ENCODE peak calls at places on chromosome 5, in five cellular contexts. One of them, this sample, is unnamed.

GRCh38 chr5:17381926-17382325 is 116.1 kb upstream of the TAF11L2 start:
- DNase-seq in uterus: no peak
- DNase-seq in esophagus muscularis mucosa: peak; percentile 78
- DNase-seq in GM13976: no peak
- DNase-seq in stimulated activated CD8-positive, alpha-beta memory T cell treated with anti-CD3 and anti-CD28 coated beads, Interleukin-15, amount 100 ng/mL, for 1 hour: no peak
- DNase-seq in this sample: no peak

GRCh38 chr5:163434410-163434866 is 3.0 kb upstream of the CCNG1 start:
- DNase-seq in uterus: no peak
- DNase-seq in esophagus muscularis mucosa: no peak
- DNase-seq in GM13976: no peak
- DNase-seq in stimulated activated CD8-positive, alpha-beta memory T cell treated with anti-CD3 and anti-CD28 coated beads, Interleukin-15, amount 100 ng/mL, for 1 hour: no peak
- DNase-seq in this sample: no peak

GRCh38 chr5:173971681-173972080 is 17.3 kb upstream of the C5orf47 start:
- DNase-seq in uterus: no peak
- DNase-seq in esophagus muscularis mucosa: no peak
- DNase-seq in GM13976: peak; percentile 30
- DNase-seq in stimulated activated CD8-positive, alpha-beta memory T cell treated with anti-CD3 and anti-CD28 coated beads, Interleukin-15, amount 100 ng/mL, for 1 hour: no peak
- DNase-seq in this sample: no peak

GRCh38 chr5:144028058-144028457 is 142.4 kb downstream of the YIPF5 start:
- DNase-seq in uterus: peak; percentile 26
- DNase-seq in esophagus muscularis mucosa: no peak
- DNase-seq in GM13976: no peak
- DNase-seq in stimulated activated CD8-positive, alpha-beta memory T cell treated with anti-CD3 and anti-CD28 coated beads, Interleukin-15, amount 100 ng/mL, for 1 hour: no peak
- DNase-seq in this sample: no peak

GRCh38 chr5:1375871-1376850 is 31.3 kb upstream of the CLPTM1L start:
- DNase-seq in uterus: no peak
- DNase-seq in esophagus muscularis mucosa: no peak
- DNase-seq in GM13976: no peak
- DNase-seq in stimulated activated CD8-positive, alpha-beta memory T cell treated with anti-CD3 and anti-CD28 coated beads, Interleukin-15, amount 100 ng/mL, for 1 hour: no peak
- DNase-seq in this sample: no peak

GRCh38 chr5:80116465-80116864 is 81.3 kb downstream of the THBS4 start:
- DNase-seq in uterus: no peak
- DNase-seq in esophagus muscularis mucosa: no peak
- DNase-seq in GM13976: no peak
- DNase-seq in stimulated activated CD8-positive, alpha-beta memory T cell treated with anti-CD3 and anti-CD28 coated beads, Interleukin-15, amount 100 ng/mL, for 1 hour: no peak
- DNase-seq in this sample: no peak

GRCh38 chr5:73153513-73153912 is 19.5 kb upstream of the TMEM174 start:
- DNase-seq in uterus: no peak
- DNase-seq in esophagus muscularis mucosa: no peak
- DNase-seq in GM13976: no peak
- DNase-seq in stimulated activated CD8-positive, alpha-beta memory T cell treated with anti-CD3 and anti-CD28 coated beads, Interleukin-15, amount 100 ng/mL, for 1 hour: no peak
- DNase-seq in this sample: no peak

GRCh38 chr5:150541895-150542294 is 34.0 kb downstream of the NDST1 start:
- DNase-seq in uterus: no peak
- DNase-seq in esophagus muscularis mucosa: no peak
- DNase-seq in GM13976: no peak
- DNase-seq in stimulated activated CD8-positive, alpha-beta memory T cell treated with anti-CD3 and anti-CD28 coated beads, Interleukin-15, amount 100 ng/mL, for 1 hour: no peak
- DNase-seq in this sample: no peak

GRCh38 chr5:116573279-116573616 is 1.4 kb downstream of the SEMA6A start:
- DNase-seq in uterus: peak; percentile 21
- DNase-seq in esophagus muscularis mucosa: no peak
- DNase-seq in GM13976: peak; percentile 51
- DNase-seq in stimulated activated CD8-positive, alpha-beta memory T cell treated with anti-CD3 and anti-CD28 coated beads, Interleukin-15, amount 100 ng/mL, for 1 hour: no peak
- DNase-seq in this sample: no peak

GRCh38 chr5:147509041-147509709 is 693 bp downstream of the DPYSL3 start:
- DNase-seq in uterus: peak; percentile 39
- DNase-seq in esophagus muscularis mucosa: no peak
- DNase-seq in GM13976: no peak
- DNase-seq in stimulated activated CD8-positive, alpha-beta memory T cell treated with anti-CD3 and anti-CD28 coated beads, Interleukin-15, amount 100 ng/mL, for 1 hour: no peak
- DNase-seq in this sample: no peak

GRCh38 chr5:16943846-16944675 is 8.0 kb upstream of the MYO10 start:
- DNase-seq in uterus: no peak
- DNase-seq in esophagus muscularis mucosa: no peak
- DNase-seq in GM13976: no peak
- DNase-seq in stimulated activated CD8-positive, alpha-beta memory T cell treated with anti-CD3 and anti-CD28 coated beads, Interleukin-15, amount 100 ng/mL, for 1 hour: no peak
- DNase-seq in this sample: no peak

GRCh38 chr5:132056610-132057497 is 3.6 kb upstream of the IL3 start:
- DNase-seq in uterus: peak; percentile 6
- DNase-seq in esophagus muscularis mucosa: no peak
- DNase-seq in GM13976: peak; percentile 28
- DNase-seq in stimulated activated CD8-positive, alpha-beta memory T cell treated with anti-CD3 and anti-CD28 coated beads, Interleukin-15, amount 100 ng/mL, for 1 hour: no peak
- DNase-seq in this sample: no peak

GRCh38 chr5:136149891-136150290 is 17.2 kb downstream of the SMAD5 start:
- DNase-seq in uterus: no peak
- DNase-seq in esophagus muscularis mucosa: no peak
- DNase-seq in GM13976: no peak
- DNase-seq in stimulated activated CD8-positive, alpha-beta memory T cell treated with anti-CD3 and anti-CD28 coated beads, Interleukin-15, amount 100 ng/mL, for 1 hour: no peak
- DNase-seq in this sample: no peak

GRCh38 chr5:157342822-157343402 is 77.0 kb downstream of the CYFIP2 start:
- DNase-seq in uterus: no peak
- DNase-seq in esophagus muscularis mucosa: no peak
- DNase-seq in GM13976: peak; percentile 52
- DNase-seq in stimulated activated CD8-positive, alpha-beta memory T cell treated with anti-CD3 and anti-CD28 coated beads, Interleukin-15, amount 100 ng/mL, for 1 hour: peak; percentile 7
- DNase-seq in this sample: no peak

GRCh38 chr5:169933624-169934023 is 46.7 kb downstream of the INSYN2B start:
- DNase-seq in uterus: no peak
- DNase-seq in esophagus muscularis mucosa: no peak
- DNase-seq in GM13976: no peak
- DNase-seq in stimulated activated CD8-positive, alpha-beta memory T cell treated with anti-CD3 and anti-CD28 coated beads, Interleukin-15, amount 100 ng/mL, for 1 hour: no peak
- DNase-seq in this sample: no peak

GRCh38 chr5:85077581-85077980 is 692.9 kb upstream of the EDIL3 start:
- DNase-seq in uterus: no peak
- DNase-seq in esophagus muscularis mucosa: no peak
- DNase-seq in GM13976: no peak
- DNase-seq in stimulated activated CD8-positive, alpha-beta memory T cell treated with anti-CD3 and anti-CD28 coated beads, Interleukin-15, amount 100 ng/mL, for 1 hour: no peak
- DNase-seq in this sample: no peak

GRCh38 chr5:178553517-178553916 is 36.7 kb downstream of the COL23A1 start:
- DNase-seq in uterus: no peak
- DNase-seq in esophagus muscularis mucosa: no peak
- DNase-seq in GM13976: no peak
- DNase-seq in stimulated activated CD8-positive, alpha-beta memory T cell treated with anti-CD3 and anti-CD28 coated beads, Interleukin-15, amount 100 ng/mL, for 1 hour: no peak
- DNase-seq in this sample: no peak

GRCh38 chr5:157592594-157592993 is 17.0 kb upstream of the ADAM19 start:
- DNase-seq in uterus: no peak
- DNase-seq in esophagus muscularis mucosa: no peak
- DNase-seq in GM13976: no peak
- DNase-seq in stimulated activated CD8-positive, alpha-beta memory T cell treated with anti-CD3 and anti-CD28 coated beads, Interleukin-15, amount 100 ng/mL, for 1 hour: no peak
- DNase-seq in this sample: no peak

GRCh38 chr5:1111727-1112289 is at the start of gene SLC12A7:
- DNase-seq in uterus: peak; percentile 55
- DNase-seq in esophagus muscularis mucosa: no peak
- DNase-seq in GM13976: peak; percentile 88
- DNase-seq in stimulated activated CD8-positive, alpha-beta memory T cell treated with anti-CD3 and anti-CD28 coated beads, Interleukin-15, amount 100 ng/mL, for 1 hour: no peak
- DNase-seq in this sample: peak; percentile 51

GRCh38 chr5:145827275-145827674 is 7.9 kb downstream of the PRELID2 start:
- DNase-seq in uterus: no peak
- DNase-seq in esophagus muscularis mucosa: peak; percentile 26
- DNase-seq in GM13976: no peak
- DNase-seq in stimulated activated CD8-positive, alpha-beta memory T cell treated with anti-CD3 and anti-CD28 coated beads, Interleukin-15, amount 100 ng/mL, for 1 hour: no peak
- DNase-seq in this sample: no peak

GRCh38 chr5:54630738-54631369 is 113.3 kb downstream of the SNX18 start:
- DNase-seq in uterus: no peak
- DNase-seq in esophagus muscularis mucosa: no peak
- DNase-seq in GM13976: no peak
- DNase-seq in stimulated activated CD8-positive, alpha-beta memory T cell treated with anti-CD3 and anti-CD28 coated beads, Interleukin-15, amount 100 ng/mL, for 1 hour: no peak
- DNase-seq in this sample: no peak

GRCh38 chr5:143592648-143593047 is 189.2 kb upstream of the NR3C1 start:
- DNase-seq in uterus: no peak
- DNase-seq in esophagus muscularis mucosa: no peak
- DNase-seq in GM13976: no peak
- DNase-seq in stimulated activated CD8-positive, alpha-beta memory T cell treated with anti-CD3 and anti-CD28 coated beads, Interleukin-15, amount 100 ng/mL, for 1 hour: no peak
- DNase-seq in this sample: no peak

This sample was measured in CD8-positive, alpha-beta T cell.